ENCODE peak calls at places on chromosomes 13 and 19, in ten cellular contexts. M, O, X, I, Y, T, A, B, K and N are unnamed samples.

GRCh38 chr13:23087884-23088283 is 92.9 kb upstream of the SGCG start:
- DNase-seq in M (no peak), O (no peak), X (no peak), I (peak; percentile 1), Y (no peak), T (no peak), A (no peak), B (no peak), K (peak; percentile 62), N (peak; percentile 15)

GRCh38 chr19:7342143-7342542 is 6.6 kb upstream of the ARHGEF18 start:
- DNase-seq in M (no peak), O (no peak), X (no peak), I (no peak), Y (no peak), T (no peak), A (no peak), B (no peak), K (no peak), N (no peak)

GRCh38 chr13:60111726-60112125 is 52.0 kb downstream of the DIAPH3 start:
- DNase-seq in M (no peak), O (peak; percentile 52), X (no peak), I (peak; percentile 62), Y (no peak), T (no peak), A (no peak), B (no peak), K (no peak), N (peak; percentile 25)

GRCh38 chr13:45500492-45501174 is 35.9 kb downstream of the COG3 start:
- DNase-seq in M (no peak), O (peak; percentile 96), X (no peak), I (peak; percentile 96), Y (no peak), T (no peak), A (no peak), B (peak; percentile 87), K (no peak), N (peak; percentile 87)

GRCh38 chr19:46134527-46134926 is 10.0 kb upstream of the IGFL3 start:
- DNase-seq in M (no peak), O (peak; percentile 59), X (no peak), I (peak; percentile 61), Y (no peak), T (no peak), A (no peak), B (peak; percentile 24), K (no peak), N (no peak)

GRCh38 chr19:14556662-14557188 is 15.1 kb downstream of the NDUFB7 start:
- DNase-seq in M (peak; percentile 66), O (peak; percentile 47), X (peak; percentile 55), I (peak; percentile 73), Y (peak; percentile 38), T (peak; percentile 93), A (peak; percentile 67), B (peak; percentile 73), K (peak; percentile 90), N (peak; percentile 71)

GRCh38 chr13:89852570-89852969 is 1494.9 kb upstream of the MIR17HG start:
- DNase-seq in M (no peak), O (no peak), X (no peak), I (no peak), Y (no peak), T (no peak), A (no peak), B (no peak), K (no peak), N (no peak)

GRCh38 chr13:45674908-45675307 is 27.2 kb upstream of the CBY2 start:
- DNase-seq in M (no peak), O (peak; percentile 98), X (no peak), I (peak; percentile 99), Y (no peak), T (no peak), A (no peak), B (peak; percentile 43), K (no peak), N (peak; percentile 52)

GRCh38 chr13:42859760-42860159 is 78.4 kb downstream of the FAM216B start:
- DNase-seq in M (no peak), O (no peak), X (no peak), I (no peak), Y (no peak), T (no peak), A (no peak), B (no peak), K (no peak), N (no peak)

GRCh38 chr13:33678906-33679657 is 138.9 kb upstream of the RFC3 start:
- DNase-seq in M (peak; percentile 16), O (peak; percentile 83), X (peak; percentile 13), I (peak; percentile 84), Y (peak; percentile 21), T (no peak), A (peak; percentile 16), B (no peak), K (no peak), N (no peak)

GRCh38 chr19:23999821-24000610 is 85.3 kb downstream of the ZNF726 start:
- DNase-seq in M (no peak), O (no peak), X (no peak), I (no peak), Y (no peak), T (no peak), A (no peak), B (no peak), K (no peak), N (no peak)

GRCh38 chr19:18304194-18304495 is 18.7 kb downstream of the LSM4 start:
- DNase-seq in M (no peak), O (no peak), X (no peak), I (no peak), Y (no peak), T (no peak), A (no peak), B (no peak), K (no peak), N (no peak)

GRCh38 chr13:21813110-21813509 is 142.2 kb downstream of the FGF9 start:
- DNase-seq in M (no peak), O (no peak), X (no peak), I (no peak), Y (no peak), T (no peak), A (no peak), B (no peak), K (peak; percentile 29), N (no peak)

GRCh38 chr13:21060063-21060826 is 1.1 kb downstream of the LATS2 start:
- DNase-seq in M (no peak), O (peak; percentile 38), X (no peak), I (peak; percentile 57), Y (no peak), T (peak; percentile 88), A (no peak), B (no peak), K (peak; percentile 28), N (no peak)

GRCh38 chr13:46295531-46296464 is 84.1 kb downstream of the LRRC63 start:
- DNase-seq in M (peak; percentile 58), O (peak; percentile 96), X (no peak), I (peak; percentile 96), Y (no peak), T (no peak), A (peak; percentile 21), B (peak; percentile 83), K (no peak), N (peak; percentile 94)

GRCh38 chr19:2775556-2776430 is 7.3 kb downstream of the SGTA start:
- DNase-seq in M (peak; percentile 35), O (peak; percentile 62), X (no peak), I (peak; percentile 73), Y (no peak), T (peak; percentile 79), A (peak; percentile 49), B (peak; percentile 24), K (no peak), N (no peak)

GRCh38 chr13:97371486-97372109 is 62.4 kb upstream of the RAP2A start:
- DNase-seq in M (no peak), O (no peak), X (no peak), I (no peak), Y (no peak), T (no peak), A (no peak), B (no peak), K (no peak), N (no peak)

GRCh38 chr13:82647540-82647939 is 1234.7 kb downstream of the SLITRK1 start:
- DNase-seq in M (no peak), O (no peak), X (no peak), I (no peak), Y (no peak), T (no peak), A (no peak), B (no peak), K (no peak), N (no peak)

GRCh38 chr13:24861617-24862362 is 97.8 kb downstream of the RNF17 start:
- DNase-seq in M (no peak), O (no peak), X (no peak), I (no peak), Y (no peak), T (no peak), A (no peak), B (no peak), K (no peak), N (no peak)

GRCh38 chr19:58279042-58279924 is 528 bp downstream of the ZNF8 start:
- DNase-seq in M (peak; percentile 19), O (peak; percentile 66), X (peak; percentile 16), I (peak; percentile 78), Y (peak; percentile 40), T (peak; percentile 91), A (peak; percentile 28), B (peak; percentile 59), K (peak; percentile 69), N (peak; percentile 19)